ENCODE peak calls at places on chromosomes 7 and 10, in four cellular contexts. Q, O, W and N are unnamed samples.

GRCh38 chr10:115432188-115432819 is 339.1 kb downstream of the ATRNL1 start:
- DNase-seq in Q (peak; percentile 31), O (no peak), W (no peak), N (no peak)

GRCh38 chr7:44533301-44534055 is 7.7 kb downstream of the NPC1L1 start:
- DNase-seq in O (no peak), W (no peak), Q (no peak), N (no peak)

GRCh38 chr7:92517626-92518025 is 10.7 kb downstream of the PEX1 start:
- DNase-seq in W (no peak), O (no peak), Q (no peak), N (no peak)

GRCh38 chr7:2706685-2707126 is 18.7 kb downstream of the AMZ1 start:
- DNase-seq in O (no peak), W (no peak), Q (no peak), N (no peak)

GRCh38 chr10:19498348-19499290 is 317.6 kb upstream of the PLXDC2 start:
- DNase-seq in W (no peak), O (no peak), Q (no peak), N (no peak)

GRCh38 chr7:17183630-17184328 is 114.7 kb upstream of the AHR start:
- DNase-seq in W (no peak), Q (no peak), O (no peak), N (no peak)

GRCh38 chr10:28663576-28664368 is 13.5 kb upstream of the BAMBI start:
- DNase-seq in Q (peak; percentile 77), O (peak; percentile 83), W (no peak), N (peak; percentile 87)

GRCh38 chr7:124085168-124085567 is 52.3 kb upstream of the TMEM229A start:
- DNase-seq in W (no peak), O (no peak), Q (no peak), N (no peak)

GRCh38 chr10:111207525-111207924 is 130.7 kb downstream of the ADRA2A start:
- DNase-seq in Q (no peak), W (no peak), O (peak; percentile 9), N (peak; percentile 42)

GRCh38 chr7:95199779-95200558 is 124.4 kb downstream of the PON1 start:
- DNase-seq in O (no peak), Q (peak; percentile 49), W (no peak), N (peak; percentile 25)

GRCh38 chr7:143398616-143399015 is 10.0 kb downstream of the EPHA1 start:
- DNase-seq in O (no peak), W (no peak), Q (no peak), N (no peak)

GRCh38 chr7:159136442-159136841 is 8.2 kb downstream of the VIPR2 start:
- DNase-seq in O (no peak), W (no peak), Q (no peak), N (no peak)

GRCh38 chr7:24701232-24701898 is 55.9 kb downstream of the GSDME start:
- DNase-seq in Q (no peak), O (no peak), W (no peak), N (no peak)

GRCh38 chr7:134613623-134614347 is 32.9 kb upstream of the BPGM start:
- DNase-seq in O (no peak), Q (no peak), W (no peak), N (no peak)

GRCh38 chr10:14727389-14727918 is 47.2 kb downstream of the FAM107B start:
- DNase-seq in W (no peak), O (no peak), Q (no peak), N (no peak)

GRCh38 chr10:101682172-101682825 is 12.7 kb downstream of the FBXW4 start:
- DNase-seq in W (no peak), Q (no peak), O (no peak), N (no peak)

GRCh38 chr10:131075218-131075770 is 236.2 kb downstream of the TCERG1L start:
- DNase-seq in O (no peak), W (no peak), Q (no peak), N (no peak)

GRCh38 chr7:10802011-10802410 is 171.7 kb upstream of the PHF14 start:
- DNase-seq in O (no peak), Q (no peak), W (no peak), N (no peak)

GRCh38 chr7:31782411-31782991 is 95.5 kb downstream of the PPP1R17 start:
- DNase-seq in W (peak; percentile 20), Q (peak; percentile 47), O (peak; percentile 61), N (no peak)

GRCh38 chr10:100746413-100746931 is 1.1 kb downstream of the PAX2 start:
- DNase-seq in Q (no peak), O (no peak), W (no peak), N (no peak)

GRCh38 chr7:17774248-17774647 is 166.0 kb downstream of the SNX13 start:
- DNase-seq in Q (no peak), O (no peak), W (no peak), N (no peak)

GRCh38 chr10:75071164-75071489 is 40.3 kb upstream of the SAMD8 start:
- DNase-seq in Q (no peak), W (no peak), O (no peak), N (no peak)

GRCh38 chr10:114654829-114655575 is 3.1 kb downstream of the ABLIM1 start:
- DNase-seq in Q (peak; percentile 34), O (no peak), W (no peak), N (no peak)

GRCh38 chr10:22988581-22989360 is 60.9 kb downstream of the ARMC3 start:
- DNase-seq in O (peak; percentile 63), Q (peak; percentile 34), W (peak; percentile 44), N (peak; percentile 39)

GRCh38 chr10:132939957-132940790 is 2.2 kb downstream of the CFAP46 start:
- DNase-seq in W (no peak), Q (no peak), O (peak; percentile 68), N (peak; percentile 77)
- TF ChIP-seq ETV6 in W (no peak), Q (no peak), O (no peak), N (no peak)

GRCh38 chr7:28662236-28662635 is 249.9 kb downstream of the CREB5 start:
- DNase-seq in O (no peak), W (no peak), Q (no peak), N (no peak)
- TF ChIP-seq MAX in O (no peak), W (no peak), Q (no peak), N (no peak)

DNA sequence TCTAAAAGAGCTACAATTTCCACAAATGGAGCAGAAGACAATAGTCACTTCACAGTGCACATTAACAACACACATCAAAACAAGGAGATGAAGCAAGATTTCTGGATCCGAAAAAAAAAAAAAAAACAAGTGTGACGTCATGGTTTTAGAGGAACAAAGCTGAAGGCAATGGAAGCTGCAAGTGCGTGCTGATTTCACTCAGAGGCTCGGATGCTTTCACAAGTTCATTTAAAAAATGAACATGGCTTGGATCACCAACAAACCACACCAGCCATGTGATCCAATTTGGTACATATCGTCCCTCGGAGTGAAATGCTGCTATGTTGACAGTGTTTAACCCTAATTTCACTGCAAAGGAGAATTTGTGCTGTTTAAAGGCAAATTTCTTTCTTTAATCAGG is 337.0 kb upstream of the PRKCQ start:
- DNase-seq in W (no peak), O (no peak), Q (no peak), N (no peak)
- TF ChIP-seq ETV6 in W (no peak), O (no peak), Q (no peak), N (no peak)

GRCh38 chr7:47535033-47535703 is 46.7 kb downstream of the TNS3 start:
- DNase-seq in O (no peak), W (no peak), Q (peak; percentile 87), N (no peak)
- TF ChIP-seq MAX in O (no peak), W (no peak), Q (no peak), N (no peak)

GRCh38 chr10:128151031-128151430 is 24.8 kb upstream of the MKI67 start:
- DNase-seq in Q (no peak), O (no peak), W (no peak), N (no peak)
- TF ChIP-seq ETV6 in Q (no peak), O (no peak), W (no peak), N (no peak)

DNA sequence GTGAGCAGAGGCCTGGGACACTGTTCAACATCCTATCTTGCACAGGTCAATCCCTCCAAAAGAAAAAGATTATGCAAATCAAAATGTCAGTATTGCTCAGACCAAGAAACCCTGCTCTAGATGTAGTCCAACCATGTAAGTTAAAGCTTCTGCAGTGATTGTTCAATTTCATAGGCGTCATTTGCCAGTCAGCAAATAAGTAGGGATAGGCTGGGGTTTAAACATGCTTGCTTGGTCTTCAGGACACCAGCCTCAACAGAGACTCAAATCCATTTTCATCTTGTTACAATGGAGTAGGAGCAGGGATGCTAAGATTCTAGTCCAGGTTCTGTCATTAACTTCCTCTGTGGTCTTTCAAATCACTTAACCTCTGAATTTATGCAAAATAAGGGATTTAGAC is 89.1 kb downstream of the NRP1 start:
- DNase-seq in Q (no peak), O (no peak), W (no peak), N (no peak)
- TF ChIP-seq MAX in Q (no peak), O (no peak), W (no peak), N (no peak)

DNA sequence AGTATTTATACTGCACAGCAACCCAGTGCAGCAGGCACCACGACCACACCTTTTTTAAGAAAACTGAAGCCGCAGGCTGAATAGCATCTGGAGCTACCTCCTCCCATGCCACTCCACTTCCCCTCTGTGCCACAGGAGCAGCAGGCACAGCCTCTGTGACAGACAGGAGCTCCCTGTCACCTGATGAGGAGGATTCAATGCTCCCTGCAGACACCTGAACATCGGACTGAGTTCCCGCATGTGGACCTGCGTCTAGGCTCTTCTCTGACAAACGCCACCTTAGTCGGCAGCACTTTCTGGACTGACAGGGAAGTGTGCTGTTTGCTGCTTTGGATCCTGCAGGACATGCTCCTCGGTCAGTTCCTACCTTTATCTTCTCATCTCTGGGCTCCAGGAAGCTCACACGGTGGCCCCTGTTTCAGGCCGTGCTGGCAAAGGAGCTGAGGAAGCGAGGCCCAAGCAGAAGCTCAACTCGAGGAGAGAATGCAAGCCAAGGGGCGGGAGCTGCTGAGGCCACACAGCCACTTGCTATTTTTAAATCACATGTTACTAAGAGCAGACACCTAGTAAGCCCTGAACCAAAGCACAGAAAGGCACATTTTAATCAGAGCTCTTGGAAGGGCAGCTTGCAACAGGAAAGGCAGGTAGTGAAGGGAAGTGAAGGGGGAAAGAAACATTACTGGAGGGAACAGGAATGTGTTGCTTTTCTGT is 56.6 kb downstream of the VOPP1 start:
- DNase-seq in W (no peak), O (no peak), Q (no peak), N (no peak)
- TF ChIP-seq ETV6 in W (no peak), O (no peak), Q (no peak), N (no peak)